ENCODE peak calls at places on chromosomes 4 and X, in ten cellular contexts. R is anterior cingulate cortex; A is NCI-H446; L is endothelial cell; T is body of pancreas; G is heart right ventricle; K is stimulated activated CD8-positive, alpha-beta memory T cell treated with anti-CD3 and anti-CD28 coated beads, Interleukin-4, amount 100 ng/mL, for 1 hour; Y is AG10803; S is D341Med; X is PC-9. Z is an unnamed sample.

GRCh38 chrX:153674219-153674851 is 722 bp upstream of the PNCK start:
- DNase-seq in S (no peak), L (no peak), K (no peak), T (no peak), A (no peak), G (no peak), X (no peak), R (no peak), Y (no peak), Z (no peak)

GRCh38 chr4:7394681-7395451 is 39.9 kb downstream of the PSAPL1 start:
- DNase-seq in A (no peak), Y (no peak), R (no peak), T (no peak), K (no peak), X (no peak), L (peak; percentile 1), G (no peak), S (peak; percentile 72), Z (no peak)

GRCh38 chr4:167885872-167886271 is 206.5 kb upstream of the ANXA10 start:
- DNase-seq in T (no peak), X (no peak), L (no peak), Y (no peak), R (no peak), S (no peak), G (no peak), K (no peak), A (no peak), Z (no peak)

GRCh38 chr4:183905593-183906485 is 732 bp downstream of the STOX2 start:
- DNase-seq in S (peak; percentile 76), K (no peak), G (peak; percentile 44), R (peak; percentile 79), X (peak; percentile 15), T (peak; percentile 66), Y (peak; percentile 8), L (peak; percentile 49), A (no peak), Z (peak; percentile 59)

GRCh38 chr4:125826801-125827200 is 512.0 kb downstream of the FAT4 start:
- DNase-seq in R (no peak), K (no peak), A (no peak), Y (peak; percentile 40), T (no peak), G (no peak), S (no peak), L (no peak), X (no peak), Z (no peak)

GRCh38 chr4:136583567-136583966 is 948.7 kb downstream of the PCDH18 start:
- DNase-seq in A (no peak), L (no peak), S (no peak), R (no peak), G (no peak), T (no peak), Y (no peak), X (no peak), K (no peak), Z (no peak)

GRCh38 chr4:150251752-150252190 is 173.5 kb downstream of the DCLK2 start:
- DNase-seq in K (no peak), A (no peak), T (no peak), Y (no peak), R (peak; percentile 37), X (no peak), G (no peak), S (no peak), L (peak; percentile 19), Z (no peak)

GRCh38 chrX:10949541-10949940 is 161.6 kb upstream of the HCCS start:
- DNase-seq in S (no peak), L (no peak), A (no peak), Y (no peak), G (no peak), K (no peak), X (no peak), R (no peak), T (no peak), Z (no peak)

GRCh38 chr4:18075823-18076433 is 54.4 kb upstream of the LCORL start:
- DNase-seq in T (peak; percentile 12), Y (no peak), X (peak; percentile 2), K (no peak), A (peak; percentile 31), S (peak; percentile 79), G (peak; percentile 45), R (no peak), L (no peak), Z (no peak)

GRCh38 chr4:120919358-120919757 is 3.2 kb downstream of the PRDM5 start:
- DNase-seq in G (no peak), Y (no peak), R (no peak), T (no peak), S (no peak), X (no peak), K (no peak), A (no peak), L (no peak), Z (no peak)

GRCh38 chr4:55029321-55029720 is 96.1 kb downstream of the KDR start:
- DNase-seq in S (no peak), Y (no peak), G (no peak), X (no peak), K (no peak), T (no peak), R (no peak), A (no peak), L (no peak), Z (no peak)

GRCh38 chr4:88765729-88766128 is 68.1 kb upstream of the NAP1L5 start:
- DNase-seq in S (no peak), R (no peak), A (peak; percentile 65), L (no peak), Y (peak; percentile 88), X (peak; percentile 2), G (peak; percentile 58), K (no peak), T (no peak), Z (no peak)

GRCh38 chrX:16739574-16739973 is 20.2 kb downstream of the SYAP1 start:
- DNase-seq in G (no peak), X (no peak), L (no peak), A (no peak), R (no peak), K (no peak), T (no peak), S (no peak), Y (peak; percentile 8), Z (no peak)

GRCh38 chr4:90187148-90187884 is 60.1 kb downstream of the CCSER1 start:
- DNase-seq in R (no peak), K (no peak), L (no peak), T (no peak), X (no peak), S (no peak), A (peak; percentile 27), G (no peak), Y (no peak), Z (no peak)

GRCh38 chr4:56128231-56128630 is 179.5 kb downstream of the CEP135 start:
- DNase-seq in A (peak; percentile 14), T (no peak), S (no peak), X (no peak), Y (peak; percentile 9), K (no peak), G (no peak), L (no peak), R (no peak), Z (no peak)

GRCh38 chr4:183986645-183987528 is 81.8 kb downstream of the STOX2 start:
- DNase-seq in K (no peak), R (no peak), L (no peak), Y (no peak), A (no peak), X (no peak), S (no peak), T (no peak), G (no peak), Z (no peak)

GRCh38 chr4:122710434-122711308 is 21.8 kb upstream of the BBS12 start:
- DNase-seq in T (no peak), L (no peak), G (no peak), Y (no peak), S (no peak), A (no peak), R (no peak), X (no peak), K (no peak), Z (no peak)

GRCh38 chrX:53268173-53268572 is 13.2 kb downstream of the IQSEC2 start:
- DNase-seq in K (no peak), A (no peak), G (no peak), Y (peak; percentile 43), L (no peak), S (no peak), X (no peak), T (no peak), R (no peak), Z (no peak)

GRCh38 chr4:6275351-6275750 is 5.7 kb downstream of the WFS1 start:
- DNase-seq in G (no peak), R (no peak), X (no peak), Y (no peak), L (no peak), K (no peak), S (no peak), T (no peak), A (no peak), Z (no peak)

GRCh38 chrX:15497865-15498264 is 2.7 kb upstream of the BMX start:
- DNase-seq in A (peak; percentile 69), K (no peak), X (peak; percentile 61), R (peak; percentile 0), S (peak; percentile 66), G (peak; percentile 39), Y (peak; percentile 15), T (peak; percentile 61), L (peak; percentile 67), Z (peak; percentile 76)

GRCh38 chrX:71105638-71106037 is 902 bp downstream of the CXorf65 start:
- DNase-seq in L (no peak), T (no peak), K (no peak), Y (no peak), R (no peak), X (no peak), S (no peak), G (no peak), A (no peak), Z (no peak)

GRCh38 chrX:7059214-7059838 is 88.2 kb upstream of the STS start:
- DNase-seq in K (no peak), L (no peak), G (no peak), T (no peak), S (no peak), Y (no peak), X (no peak), A (no peak), R (no peak), Z (no peak)

GRCh38 chr4:181525641-181526040 is 717.6 kb upstream of the TENM3 start:
- DNase-seq in L (no peak), K (no peak), G (no peak), Y (no peak), R (peak; percentile 6), S (no peak), T (no peak), A (no peak), X (no peak), Z (no peak)

GRCh38 chr4:63212075-63212474 is 1197.2 kb downstream of the TECRL start:
- DNase-seq in Y (no peak), G (no peak), A (no peak), T (no peak), L (no peak), X (no peak), S (no peak), K (no peak), R (no peak), Z (no peak)

GRCh38 chr4:72997409-72997808 is 72.1 kb downstream of the COX18 start:
- DNase-seq in S (no peak), K (no peak), X (peak; percentile 25), T (no peak), L (no peak), A (peak; percentile 21), G (no peak), R (no peak), Y (peak; percentile 13), Z (no peak)

GRCh38 chr4:118765399-118765798 is 70.5 kb downstream of the SEC24D start:
- DNase-seq in G (peak; percentile 38), L (no peak), X (no peak), S (peak; percentile 59), A (peak; percentile 56), Y (peak; percentile 99), K (no peak), R (no peak), T (no peak), Z (no peak)

GRCh38 chr4:54439831-54440243 is 210.7 kb downstream of the PDGFRA start:
- DNase-seq in A (no peak), L (no peak), T (peak; percentile 9), K (no peak), Y (peak; percentile 60), R (no peak), G (peak; percentile 36), S (no peak), X (no peak), Z (no peak)

GRCh38 chr4:104906274-104906673 is 240.4 kb upstream of the TET2 start:
- DNase-seq in Y (no peak), X (no peak), G (no peak), L (no peak), R (no peak), K (no peak), T (peak; percentile 11), A (peak; percentile 62), S (no peak), Z (no peak)

Z was measured in neural crest cell.